ENCODE peak calls at places on chromosomes 7 and 10, in six cellular contexts. D, R, Y, F, N and J are unnamed samples.

GRCh38 chr10:46232666-46233065 is 54.1 kb upstream of the ANTXRL start:
- DNase-seq in D (no peak), R (no peak), Y (no peak), F (no peak), N (no peak), J (no peak)

GRCh38 chr10:16854623-16855022 is 37.4 kb upstream of the RSU1 start:
- DNase-seq in D (no peak), R (no peak), Y (peak), F (no peak), N (no peak), J (no peak)

GRCh38 chr10:72146559-72147323 is 58.4 kb upstream of the SPOCK2 start:
- DNase-seq in D (no peak), R (no peak), Y (no peak), F (no peak), N (no peak), J (no peak)

GRCh38 chr10:124537891-124538290 is 76.3 kb downstream of the LHPP start:
- DNase-seq in D (no peak), R (no peak), Y (no peak), F (no peak), N (no peak), J (no peak)

GRCh38 chr10:110993024-110993693 is 73.8 kb downstream of the SHOC2 start:
- DNase-seq in D (no peak), R (no peak), Y (peak), F (no peak), N (no peak), J (no peak)

GRCh38 chr7:74365320-74366022 is 76.3 kb downstream of the CLIP2 start:
- DNase-seq in D (peak), R (no peak), Y (peak), F (no peak), N (no peak), J (no peak)

GRCh38 chr7:94190599-94191061 is 186.5 kb upstream of the BET1 start:
- DNase-seq in D (no peak), R (no peak), Y (peak), F (no peak), N (no peak), J (no peak)

GRCh38 chr10:125213541-125214282 is 53.3 kb upstream of the CTBP2 start:
- DNase-seq in D (peak), R (no peak), Y (no peak), F (no peak), N (no peak), J (no peak)

GRCh38 chr10:110495731-110496552 is 1.8 kb upstream of the DUSP5 start:
- DNase-seq in D (no peak), R (no peak), Y (peak), F (no peak), N (no peak), J (no peak)